ENCODE peak calls at places on chromosome 18, in ten cellular contexts. One of them, this sample, is unnamed.

GRCh38 chr18:63987743-63988142 is 17.9 kb downstream of the SERPINB8 start:
- DNase-seq in hepatocyte: no peak
- DNase-seq in iPS DF 6.9: no peak
- DNase-seq in cardiac muscle cell: peak; percentile 41
- DNase-seq in psoas muscle: no peak
- DNase-seq in fibroblast of lung: no peak
- DNase-seq in tibial artery: no peak
- DNase-seq in GM23338: no peak
- DNase-seq in heart left ventricle: no peak
- DNase-seq in colonic mucosa: no peak
- DNase-seq in this sample: no peak

GRCh38 chr18:63505566-63506335 is 29.0 kb downstream of the SERPINB5 start:
- DNase-seq in hepatocyte: peak; percentile 37
- DNase-seq in iPS DF 6.9: no peak
- DNase-seq in cardiac muscle cell: peak; percentile 27
- DNase-seq in psoas muscle: no peak
- DNase-seq in fibroblast of lung: no peak
- DNase-seq in tibial artery: no peak
- DNase-seq in GM23338: peak; percentile 79
- DNase-seq in heart left ventricle: no peak
- DNase-seq in colonic mucosa: peak; percentile 54
- DNase-seq in this sample: no peak

GRCh38 chr18:32293107-32293506 is 103.3 kb downstream of the MEP1B start:
- DNase-seq in hepatocyte: no peak
- DNase-seq in iPS DF 6.9: no peak
- DNase-seq in cardiac muscle cell: no peak
- DNase-seq in psoas muscle: no peak
- DNase-seq in fibroblast of lung: no peak
- DNase-seq in tibial artery: no peak
- DNase-seq in GM23338: no peak
- DNase-seq in heart left ventricle: no peak
- DNase-seq in colonic mucosa: no peak
- DNase-seq in this sample: no peak

GRCh38 chr18:33706391-33706790 is 128.4 kb downstream of the ASXL3 start:
- DNase-seq in hepatocyte: no peak
- DNase-seq in iPS DF 6.9: no peak
- DNase-seq in cardiac muscle cell: peak; percentile 39
- DNase-seq in psoas muscle: no peak
- DNase-seq in fibroblast of lung: peak; percentile 67
- DNase-seq in tibial artery: no peak
- DNase-seq in GM23338: no peak
- DNase-seq in heart left ventricle: no peak
- DNase-seq in colonic mucosa: no peak
- DNase-seq in this sample: no peak

GRCh38 chr18:53991202-53991601 is 233.3 kb downstream of the MBD2 start:
- DNase-seq in hepatocyte: peak; percentile 17
- DNase-seq in iPS DF 6.9: no peak
- DNase-seq in cardiac muscle cell: peak; percentile 91
- DNase-seq in psoas muscle: no peak
- DNase-seq in fibroblast of lung: peak; percentile 85
- DNase-seq in tibial artery: no peak
- DNase-seq in GM23338: no peak
- DNase-seq in heart left ventricle: no peak
- DNase-seq in colonic mucosa: no peak
- DNase-seq in this sample: no peak

GRCh38 chr18:61859118-61859517 is 33.7 kb downstream of the RNF152 start:
- DNase-seq in hepatocyte: no peak
- DNase-seq in iPS DF 6.9: no peak
- DNase-seq in cardiac muscle cell: no peak
- DNase-seq in psoas muscle: no peak
- DNase-seq in fibroblast of lung: no peak
- DNase-seq in tibial artery: no peak
- DNase-seq in GM23338: no peak
- DNase-seq in heart left ventricle: no peak
- DNase-seq in colonic mucosa: no peak
- DNase-seq in this sample: no peak

GRCh38 chr18:62788891-62789290 is 73.5 kb downstream of the PHLPP1 start:
- DNase-seq in hepatocyte: peak; percentile 26
- DNase-seq in iPS DF 6.9: no peak
- DNase-seq in cardiac muscle cell: no peak
- DNase-seq in psoas muscle: no peak
- DNase-seq in fibroblast of lung: peak; percentile 60
- DNase-seq in tibial artery: no peak
- DNase-seq in GM23338: no peak
- DNase-seq in heart left ventricle: no peak
- DNase-seq in colonic mucosa: peak; percentile 60
- DNase-seq in this sample: no peak

GRCh38 chr18:79982736-79983135 is 5.6 kb downstream of the TXNL4A start:
- DNase-seq in hepatocyte: no peak
- DNase-seq in iPS DF 6.9: no peak
- DNase-seq in cardiac muscle cell: peak; percentile 47
- DNase-seq in psoas muscle: no peak
- DNase-seq in fibroblast of lung: peak; percentile 28
- DNase-seq in tibial artery: no peak
- DNase-seq in GM23338: no peak
- DNase-seq in heart left ventricle: no peak
- DNase-seq in colonic mucosa: no peak
- DNase-seq in this sample: no peak

DNA sequence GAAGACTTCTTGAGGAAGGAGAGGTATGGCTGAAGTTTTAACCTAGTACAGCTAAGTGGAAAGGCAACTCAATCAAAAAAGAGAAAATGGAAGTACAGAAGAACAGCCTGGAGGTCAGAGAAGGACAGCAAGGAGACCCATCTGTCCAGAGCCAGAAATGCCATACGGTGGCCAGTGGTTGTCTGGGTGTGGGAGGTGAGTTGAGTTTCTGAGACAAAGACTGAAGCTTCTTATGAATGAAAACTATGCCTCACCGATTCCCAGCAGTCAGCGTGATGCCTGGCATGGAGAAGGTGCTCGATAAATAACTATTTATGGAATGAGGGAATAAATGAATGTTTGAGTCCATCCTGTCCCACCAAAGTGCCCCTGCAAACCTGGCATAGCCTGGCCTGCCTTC is 98.8 kb downstream of the MRO start:
- DNase-seq in hepatocyte: no peak
- DNase-seq in iPS DF 6.9: no peak
- DNase-seq in cardiac muscle cell: no peak
- DNase-seq in psoas muscle: no peak
- DNase-seq in fibroblast of lung: no peak
- DNase-seq in tibial artery: no peak
- DNase-seq in GM23338: no peak
- DNase-seq in heart left ventricle: no peak
- DNase-seq in colonic mucosa: no peak
- DNase-seq in this sample: no peak
- H3K4me1 ChIP-seq in hepatocyte: no peaks in the 10 kb centered on the region
- H3K4me1 ChIP-seq in iPS DF 6.9: no peaks in the 10 kb centered on the region
- H3K4me1 ChIP-seq in cardiac muscle cell: peaks cover 24% of the 10 kb centered on the region
- H3K4me1 ChIP-seq in psoas muscle: no peaks in the 10 kb centered on the region
- H3K4me1 ChIP-seq in fibroblast of lung: no peaks in the 10 kb centered on the region
- H3K4me1 ChIP-seq in tibial artery: no peaks in the 10 kb centered on the region
- H3K4me1 ChIP-seq in GM23338: no peaks in the 10 kb centered on the region
- H3K4me1 ChIP-seq in heart left ventricle: peaks cover 10% of the 10 kb centered on the region
- H3K4me1 ChIP-seq in colonic mucosa: no peaks in the 10 kb centered on the region
- H3K4me1 ChIP-seq in this sample: no peaks in the 10 kb centered on the region

GRCh38 chr18:24831091-24831490 is 370.7 kb downstream of the HRH4 start:
- DNase-seq in hepatocyte: no peak
- DNase-seq in iPS DF 6.9: no peak
- DNase-seq in cardiac muscle cell: no peak
- DNase-seq in psoas muscle: no peak
- DNase-seq in fibroblast of lung: no peak
- DNase-seq in tibial artery: no peak
- DNase-seq in GM23338: no peak
- DNase-seq in heart left ventricle: no peak
- DNase-seq in colonic mucosa: no peak
- DNase-seq in this sample: no peak

GRCh38 chr18:24831871-24832665 is 371.6 kb downstream of the HRH4 start:
- DNase-seq in hepatocyte: peak; percentile 29
- DNase-seq in iPS DF 6.9: no peak
- DNase-seq in cardiac muscle cell: no peak
- DNase-seq in psoas muscle: no peak
- DNase-seq in fibroblast of lung: no peak
- DNase-seq in tibial artery: no peak
- DNase-seq in GM23338: no peak
- DNase-seq in heart left ventricle: no peak
- DNase-seq in colonic mucosa: no peak
- DNase-seq in this sample: no peak

GRCh38 chr18:24825397-24825796 is 365.0 kb downstream of the HRH4 start:
- DNase-seq in hepatocyte: no peak
- DNase-seq in iPS DF 6.9: no peak
- DNase-seq in cardiac muscle cell: no peak
- DNase-seq in psoas muscle: no peak
- DNase-seq in fibroblast of lung: no peak
- DNase-seq in tibial artery: no peak
- DNase-seq in GM23338: no peak
- DNase-seq in heart left ventricle: no peak
- DNase-seq in colonic mucosa: no peak
- DNase-seq in this sample: no peak

GRCh38 chr18:24826605-24827004 is 366.2 kb downstream of the HRH4 start:
- DNase-seq in hepatocyte: no peak
- DNase-seq in iPS DF 6.9: no peak
- DNase-seq in cardiac muscle cell: no peak
- DNase-seq in psoas muscle: no peak
- DNase-seq in fibroblast of lung: no peak
- DNase-seq in tibial artery: no peak
- DNase-seq in GM23338: no peak
- DNase-seq in heart left ventricle: no peak
- DNase-seq in colonic mucosa: no peak
- DNase-seq in this sample: no peak

GRCh38 chr18:24827500-24827899 is 367.1 kb downstream of the HRH4 start:
- DNase-seq in hepatocyte: no peak
- DNase-seq in iPS DF 6.9: no peak
- DNase-seq in cardiac muscle cell: no peak
- DNase-seq in psoas muscle: no peak
- DNase-seq in fibroblast of lung: no peak
- DNase-seq in tibial artery: no peak
- DNase-seq in GM23338: no peak
- DNase-seq in heart left ventricle: no peak
- DNase-seq in colonic mucosa: no peak
- DNase-seq in this sample: no peak
- H3K4me1 ChIP-seq in hepatocyte: peaks cover 11% of the 10 kb centered on the region
- H3K4me1 ChIP-seq in iPS DF 6.9: no peaks in the 10 kb centered on the region
- H3K4me1 ChIP-seq in cardiac muscle cell: peaks cover 21% of the 10 kb centered on the region
- H3K4me1 ChIP-seq in psoas muscle: no peaks in the 10 kb centered on the region
- H3K4me1 ChIP-seq in fibroblast of lung: no peaks in the 10 kb centered on the region
- H3K4me1 ChIP-seq in tibial artery: no peaks in the 10 kb centered on the region
- H3K4me1 ChIP-seq in GM23338: peaks cover 35% of the 10 kb centered on the region
- H3K4me1 ChIP-seq in heart left ventricle: no peaks in the 10 kb centered on the region
- H3K4me1 ChIP-seq in colonic mucosa: no peaks in the 10 kb centered on the region
- H3K4me1 ChIP-seq in this sample: no peaks in the 10 kb centered on the region

GRCh38 chr18:8831531-8831930 is 126.2 kb downstream of the MTCL1 start:
- DNase-seq in hepatocyte: no peak
- DNase-seq in iPS DF 6.9: no peak
- DNase-seq in cardiac muscle cell: no peak
- DNase-seq in psoas muscle: no peak
- DNase-seq in fibroblast of lung: no peak
- DNase-seq in tibial artery: no peak
- DNase-seq in GM23338: no peak
- DNase-seq in heart left ventricle: no peak
- DNase-seq in colonic mucosa: no peak
- DNase-seq in this sample: no peak

GRCh38 chr18:8834837-8835236 is 129.5 kb downstream of the MTCL1 start:
- DNase-seq in hepatocyte: no peak
- DNase-seq in iPS DF 6.9: no peak
- DNase-seq in cardiac muscle cell: no peak
- DNase-seq in psoas muscle: no peak
- DNase-seq in fibroblast of lung: no peak
- DNase-seq in tibial artery: no peak
- DNase-seq in GM23338: no peak
- DNase-seq in heart left ventricle: no peak
- DNase-seq in colonic mucosa: no peak
- DNase-seq in this sample: no peak

GRCh38 chr18:8830067-8831060 is 125.0 kb downstream of the MTCL1 start:
- DNase-seq in hepatocyte: no peak
- DNase-seq in iPS DF 6.9: no peak
- DNase-seq in cardiac muscle cell: no peak
- DNase-seq in psoas muscle: no peak
- DNase-seq in fibroblast of lung: no peak
- DNase-seq in tibial artery: no peak
- DNase-seq in GM23338: no peak
- DNase-seq in heart left ventricle: no peak
- DNase-seq in colonic mucosa: no peak
- DNase-seq in this sample: no peak

GRCh38 chr18:8835556-8835955 is 130.2 kb downstream of the MTCL1 start:
- DNase-seq in hepatocyte: no peak
- DNase-seq in iPS DF 6.9: no peak
- DNase-seq in cardiac muscle cell: peak; percentile 86
- DNase-seq in psoas muscle: peak; percentile 63
- DNase-seq in fibroblast of lung: peak; percentile 66
- DNase-seq in tibial artery: no peak
- DNase-seq in GM23338: no peak
- DNase-seq in heart left ventricle: no peak
- DNase-seq in colonic mucosa: no peak
- DNase-seq in this sample: no peak

GRCh38 chr18:8833480-8833879 is 128.1 kb downstream of the MTCL1 start:
- DNase-seq in hepatocyte: no peak
- DNase-seq in iPS DF 6.9: no peak
- DNase-seq in cardiac muscle cell: no peak
- DNase-seq in psoas muscle: no peak
- DNase-seq in fibroblast of lung: no peak
- DNase-seq in tibial artery: no peak
- DNase-seq in GM23338: no peak
- DNase-seq in heart left ventricle: no peak
- DNase-seq in colonic mucosa: no peak
- DNase-seq in this sample: no peak
- H3K4me1 ChIP-seq in hepatocyte: no peaks in the 10 kb centered on the region
- H3K4me1 ChIP-seq in iPS DF 6.9: no peaks in the 10 kb centered on the region
- H3K4me1 ChIP-seq in cardiac muscle cell: no peaks in the 10 kb centered on the region
- H3K4me1 ChIP-seq in psoas muscle: peaks cover 9% of the 10 kb centered on the region
- H3K4me1 ChIP-seq in fibroblast of lung: no peaks in the 10 kb centered on the region
- H3K4me1 ChIP-seq in tibial artery: no peaks in the 10 kb centered on the region
- H3K4me1 ChIP-seq in GM23338: no peaks in the 10 kb centered on the region
- H3K4me1 ChIP-seq in heart left ventricle: no peaks in the 10 kb centered on the region
- H3K4me1 ChIP-seq in colonic mucosa: no peaks in the 10 kb centered on the region
- H3K4me1 ChIP-seq in this sample: peaks cover 7% of the 10 kb centered on the region

GRCh38 chr18:55322176-55322735 is 265.7 kb downstream of the TCF4 start:
- DNase-seq in hepatocyte: peak; percentile 85
- DNase-seq in iPS DF 6.9: no peak
- DNase-seq in cardiac muscle cell: peak; percentile 96
- DNase-seq in psoas muscle: peak; percentile 94
- DNase-seq in fibroblast of lung: peak; percentile 95
- DNase-seq in tibial artery: peak; percentile 91
- DNase-seq in GM23338: peak; percentile 85
- DNase-seq in heart left ventricle: peak; percentile 88
- DNase-seq in colonic mucosa: peak; percentile 61
- DNase-seq in this sample: peak; percentile 74

GRCh38 chr18:55324166-55324565 is 263.8 kb downstream of the TCF4 start:
- DNase-seq in hepatocyte: no peak
- DNase-seq in iPS DF 6.9: no peak
- DNase-seq in cardiac muscle cell: no peak
- DNase-seq in psoas muscle: no peak
- DNase-seq in fibroblast of lung: no peak
- DNase-seq in tibial artery: no peak
- DNase-seq in GM23338: no peak
- DNase-seq in heart left ventricle: no peak
- DNase-seq in colonic mucosa: no peak
- DNase-seq in this sample: no peak

GRCh38 chr18:55320399-55321255 is 267.4 kb downstream of the TCF4 start:
- DNase-seq in hepatocyte: no peak
- DNase-seq in iPS DF 6.9: no peak
- DNase-seq in cardiac muscle cell: no peak
- DNase-seq in psoas muscle: no peak
- DNase-seq in fibroblast of lung: peak; percentile 62
- DNase-seq in tibial artery: no peak
- DNase-seq in GM23338: no peak
- DNase-seq in heart left ventricle: no peak
- DNase-seq in colonic mucosa: no peak
- DNase-seq in this sample: no peak

GRCh38 chr18:55321268-55322175 is 266.5 kb downstream of the TCF4 start:
- DNase-seq in hepatocyte: peak; percentile 91
- DNase-seq in iPS DF 6.9: no peak
- DNase-seq in cardiac muscle cell: peak; percentile 96
- DNase-seq in psoas muscle: peak; percentile 97
- DNase-seq in fibroblast of lung: peak; percentile 93
- DNase-seq in tibial artery: peak; percentile 91
- DNase-seq in GM23338: peak; percentile 95
- DNase-seq in heart left ventricle: peak; percentile 94
- DNase-seq in colonic mucosa: peak; percentile 81
- DNase-seq in this sample: peak; percentile 91

DNA sequence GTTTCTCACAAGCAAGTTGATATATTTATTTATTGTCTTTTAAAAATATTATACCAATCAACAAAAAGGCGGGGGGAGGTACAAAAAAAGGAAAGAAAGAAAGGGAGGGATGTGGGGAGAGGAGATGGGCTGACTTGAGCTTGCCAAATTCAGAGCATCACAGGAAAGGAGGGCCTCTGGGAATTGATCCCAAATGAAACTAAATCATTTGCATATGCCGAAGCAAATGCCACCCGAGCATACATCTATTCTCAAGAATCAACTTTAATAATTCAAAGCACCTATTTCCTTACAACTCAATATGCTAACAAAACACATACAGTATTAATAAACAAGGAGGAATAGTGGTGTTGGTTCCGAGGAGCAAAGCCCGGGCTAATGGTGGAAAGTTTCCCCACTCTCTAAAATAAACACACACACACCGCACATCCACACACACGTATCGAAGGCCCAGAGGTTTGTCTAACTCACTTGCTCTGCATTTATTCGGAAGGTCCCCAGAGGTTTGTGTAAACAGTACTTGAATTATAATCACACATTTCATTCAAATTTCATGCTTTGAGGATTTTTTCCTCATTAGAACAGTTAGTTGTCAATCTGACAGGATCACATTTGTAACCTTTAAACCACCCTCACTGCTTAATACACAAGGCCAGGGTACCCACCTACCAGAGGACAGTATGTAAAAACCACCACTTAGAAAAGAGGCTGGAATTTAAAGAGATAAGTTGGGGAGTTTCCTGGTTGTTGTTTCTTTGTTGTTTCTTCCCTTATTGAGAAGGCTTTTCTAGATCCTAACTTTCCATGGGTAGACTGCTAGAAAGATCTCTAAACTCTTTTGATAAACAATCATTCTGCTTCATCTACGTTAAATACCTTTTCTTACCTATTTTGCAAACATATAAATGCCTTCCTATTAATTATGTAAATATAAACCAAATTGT is 264.7 kb downstream of the TCF4 start:
- DNase-seq in hepatocyte: no peak
- DNase-seq in iPS DF 6.9: no peak
- DNase-seq in cardiac muscle cell: peak; percentile 46
- DNase-seq in psoas muscle: no peak
- DNase-seq in fibroblast of lung: peak; percentile 48
- DNase-seq in tibial artery: no peak
- DNase-seq in GM23338: peak; percentile 32
- DNase-seq in heart left ventricle: no peak
- DNase-seq in colonic mucosa: no peak
- DNase-seq in this sample: no peak
- H3K4me1 ChIP-seq in hepatocyte: peaks cover 19% of the 10 kb centered on the region
- H3K4me1 ChIP-seq in iPS DF 6.9: peaks cover 3% of the 10 kb centered on the region
- H3K4me1 ChIP-seq in cardiac muscle cell: peaks cover 10% of the 10 kb centered on the region
- H3K4me1 ChIP-seq in psoas muscle: peaks cover 39% of the 10 kb centered on the region
- H3K4me1 ChIP-seq in fibroblast of lung: peaks cover 2% of the 10 kb centered on the region
- H3K4me1 ChIP-seq in tibial artery: no peaks in the 10 kb centered on the region
- H3K4me1 ChIP-seq in GM23338: peaks cover 44% of the 10 kb centered on the region
- H3K4me1 ChIP-seq in heart left ventricle: no peaks in the 10 kb centered on the region
- H3K4me1 ChIP-seq in colonic mucosa: no peaks in the 10 kb centered on the region
- H3K4me1 ChIP-seq in this sample: peaks cover 26% of the 10 kb centered on the region

This sample was measured in lower lobe of right lung.